ENCODE peak calls at places on chromosomes 16 and 17, in four cellular contexts. K, S, C and A are unnamed samples.
A peak's percentile ranks its signal among the peaks of the same experiment; 100 is the strongest.

GRCh38 chr17:10380631-10381408 is 8.0 kb upstream of the MYH13 start:
- DNase-seq in K (no peak), S (no peak), C (no peak), A (no peak)

GRCh38 chr16:68737730-68738590 is 868 bp downstream of the CDH1 start:
- DNase-seq in K (no peak), S (peak; percentile 17), C (no peak), A (no peak)

GRCh38 chr17:28008526-28008925 is 34.0 kb upstream of the NLK start:
- DNase-seq in K (peak; percentile 56), S (peak; percentile 51), C (no peak), A (peak; percentile 36)

GRCh38 chr17:6000426-6000825 is 69.8 kb upstream of the WSCD1 start:
- DNase-seq in K (no peak), S (no peak), C (no peak), A (no peak)

GRCh38 chr17:27965224-27965623 is 72.1 kb upstream of the LYRM9 start:
- DNase-seq in K (no peak), S (no peak), C (no peak), A (no peak)

GRCh38 chr17:76542984-76543383 is 3.1 kb downstream of the PRCD start:
- DNase-seq in K (no peak), S (no peak), C (no peak), A (peak; percentile 24)

GRCh38 chr16:4847774-4848587 is 700 bp downstream of the UBN1 start:
- DNase-seq in K (peak; percentile 78), S (peak; percentile 71), C (peak; percentile 81), A (peak; percentile 54)

GRCh38 chr16:27020031-27020430 is 46.7 kb upstream of the C16orf82 start:
- DNase-seq in K (no peak), S (no peak), C (no peak), A (no peak)

GRCh38 chr16:23401142-23401541 is 51.8 kb downstream of the COG7 start:
- DNase-seq in K (no peak), S (no peak), C (peak; percentile 40), A (no peak)

GRCh38 chr17:45294506-45294905 is 22.3 kb downstream of the MAP3K14 start:
- DNase-seq in K (peak; percentile 75), S (peak; percentile 72), C (no peak), A (no peak)

GRCh38 chr16:17364319-17365210 is 106.2 kb downstream of the XYLT1 start:
- DNase-seq in K (no peak), S (no peak), C (no peak), A (no peak)

GRCh38 chr17:28298449-28298848 is 20.6 kb upstream of the TMEM97 start:
- DNase-seq in K (peak; percentile 42), S (peak; percentile 87), C (no peak), A (no peak)

GRCh38 chr16:30609002-30609927 is 924 bp downstream of the ZNF689 start:
- DNase-seq in K (peak; percentile 53), S (peak; percentile 63), C (peak; percentile 79), A (peak; percentile 56)

GRCh38 chr17:31581491-31581890 is 190.0 kb downstream of the RAB11FIP4 start:
- DNase-seq in K (peak; percentile 38), S (peak; percentile 37), C (no peak), A (no peak)

GRCh38 chr17:66751771-66752170 is 83.1 kb upstream of the CACNG5 start:
- DNase-seq in K (no peak), S (no peak), C (no peak), A (no peak)

GRCh38 chr16:12958366-12958765 is 57.0 kb downstream of the SHISA9 start:
- DNase-seq in K (no peak), S (no peak), C (no peak), A (no peak)

GRCh38 chr17:12821376-12821940 is 32.2 kb downstream of the ARHGAP44 start:
- DNase-seq in K (no peak), S (no peak), C (no peak), A (no peak)

GRCh38 chr16:67786491-67786890 is 19.9 kb downstream of the RANBP10 start:
- DNase-seq in K (no peak), S (no peak), C (no peak), A (no peak)

GRCh38 chr17:3935140-3935542 is 18.9 kb upstream of the P2RX1 start:
- DNase-seq in K (peak; percentile 83), S (peak; percentile 86), C (no peak), A (peak; percentile 78)

GRCh38 chr17:15157051-15157450 is 108.1 kb downstream of the PMP22 start:
- DNase-seq in K (no peak), S (no peak), C (no peak), A (no peak)

GRCh38 chr16:81758376-81758775 is 20.7 kb upstream of the PLCG2 start:
- DNase-seq in K (no peak), S (no peak), C (no peak), A (no peak)

GRCh38 chr16:68084504-68085258 is 489 bp upstream of the NFATC3 start:
- DNase-seq in K (peak; percentile 89), S (peak; percentile 90), C (peak; percentile 95), A (peak; percentile 91)

GRCh38 chr17:12256380-12256995 is 235.8 kb downstream of the MAP2K4 start:
- DNase-seq in K (peak; percentile 29), S (peak; percentile 71), C (peak; percentile 74), A (no peak)

GRCh38 chr17:40564883-40565744 is at the start of gene CCR7:
- DNase-seq in K (no peak), S (no peak), C (no peak), A (no peak)

GRCh38 chr17:1629647-1630310 is 1.1 kb upstream of the SLC43A2 start:
- DNase-seq in K (peak; percentile 68), S (no peak), C (peak; percentile 80), A (peak; percentile 70)

GRCh38 chr17:74632597-74632996 is 9.1 kb upstream of the CD300E start:
- DNase-seq in K (no peak), S (no peak), C (no peak), A (no peak)

GRCh38 chr16:57688987-57689771 is 5.4 kb upstream of the DRC7 start:
- DNase-seq in K (no peak), S (no peak), C (peak; percentile 49), A (no peak)

GRCh38 chr17:62657664-62658063 is 30.2 kb downstream of the MRC2 start:
- DNase-seq in K (no peak), S (no peak), C (peak; percentile 49), A (peak; percentile 22)

GRCh38 chr16:25838724-25839186 is 147.0 kb downstream of the HS3ST4 start:
- DNase-seq in K (peak; percentile 17), S (peak; percentile 28), C (no peak), A (no peak)

GRCh38 chr17:53191878-53192277 is 630.8 kb upstream of the KIF2B start:
- DNase-seq in K (no peak), S (no peak), C (no peak), A (no peak)

GRCh38 chr16:28084209-28084608 is 20.7 kb upstream of the GSG1L start:
- DNase-seq in K (no peak), S (no peak), C (no peak), A (no peak)

GRCh38 chr16:3461120-3461519 is 17.6 kb downstream of the NAA60 start:
- DNase-seq in K (no peak), S (no peak), C (no peak), A (no peak)

GRCh38 chr17:7887482-7888183 is 956 bp upstream of the CHD3 start:
- DNase-seq in K (peak; percentile 96), S (peak; percentile 95), C (peak; percentile 98), A (peak; percentile 95)

GRCh38 chr16:27526169-27526568 is 23.5 kb downstream of the GTF3C1 start:
- DNase-seq in K (peak; percentile 44), S (peak; percentile 24), C (no peak), A (peak; percentile 87)

GRCh38 chr16:25151996-25152395 is 40.5 kb downstream of the LCMT1 start:
- DNase-seq in K (no peak), S (no peak), C (no peak), A (no peak)

DNA sequence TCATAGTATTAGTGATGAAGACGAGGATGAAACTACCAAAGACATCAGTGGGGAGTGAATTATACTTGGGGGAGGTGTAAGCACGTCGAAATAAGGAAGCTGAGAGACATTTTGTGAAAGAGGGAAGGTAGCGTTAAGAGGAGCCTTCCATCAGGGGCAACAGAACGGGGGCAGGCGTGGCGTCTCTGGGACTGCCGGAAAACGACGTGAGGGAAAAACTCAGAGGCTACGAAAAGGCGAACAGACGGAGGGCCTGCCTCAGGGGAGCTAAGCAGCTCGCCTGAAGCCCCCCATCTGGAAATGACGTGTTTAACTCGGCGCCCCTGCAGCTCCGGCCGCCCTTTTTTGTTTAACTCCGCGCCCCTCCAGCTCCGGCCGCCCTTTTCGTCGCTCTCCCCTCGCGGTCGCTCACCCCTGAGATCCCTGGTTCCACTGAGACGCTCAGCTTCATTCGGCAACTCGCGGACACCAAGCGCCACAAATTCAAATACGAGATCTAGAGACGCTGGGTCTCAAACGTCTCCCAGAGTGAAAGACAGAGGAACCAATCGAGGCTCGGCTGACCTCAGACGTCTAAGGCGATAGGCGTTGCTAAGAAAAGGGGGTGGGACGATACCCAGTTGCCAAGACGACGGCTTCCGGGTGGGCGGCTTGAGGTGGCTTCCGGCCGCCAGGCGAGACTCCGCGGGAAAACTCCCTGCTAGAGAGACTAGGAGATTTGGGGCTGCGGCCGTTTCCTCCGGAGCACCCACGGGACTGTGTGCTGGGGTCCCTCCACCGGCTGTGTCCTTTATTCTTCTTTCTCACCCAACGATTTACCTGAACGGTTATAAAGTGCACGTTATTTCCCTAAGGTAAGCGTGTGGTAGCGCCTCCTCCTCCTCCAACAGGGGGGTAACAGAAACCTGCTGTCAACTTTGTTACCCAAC is 383.2 kb downstream of the ZFHX3 start:
- DNase-seq in K (peak; percentile 97), S (peak; percentile 99), C (peak; percentile 99), A (peak; percentile 97)
- TF ChIP-seq POLR2A in K (peak; percentile 54), S (no peak), C (no peak), A (no peak)

GRCh38 chr17:78689029-78689428 is 93.0 kb downstream of the CYTH1 start:
- DNase-seq in K (no peak), S (no peak), C (no peak), A (no peak)

GRCh38 chr17:78694805-78695531 is 87.1 kb downstream of the CYTH1 start:
- DNase-seq in K (no peak), S (no peak), C (no peak), A (no peak)

GRCh38 chr17:78693346-78694083 is 88.6 kb downstream of the CYTH1 start:
- DNase-seq in K (no peak), S (no peak), C (no peak), A (no peak)

GRCh38 chr17:78696016-78696992 is 85.8 kb downstream of the CYTH1 start:
- DNase-seq in K (no peak), S (no peak), C (no peak), A (no peak)

GRCh38 chr17:78692460-78693010 is 89.5 kb downstream of the CYTH1 start:
- DNase-seq in K (no peak), S (no peak), C (no peak), A (no peak)
- H3K36me3 ChIP-seq in K (peaks cover 38% of the 10 kb centered on the region), S (no peaks in the 10 kb centered on the region), C (peaks cover 37% of the 10 kb centered on the region), A (peaks cover 94% of the 10 kb centered on the region)

DNA sequence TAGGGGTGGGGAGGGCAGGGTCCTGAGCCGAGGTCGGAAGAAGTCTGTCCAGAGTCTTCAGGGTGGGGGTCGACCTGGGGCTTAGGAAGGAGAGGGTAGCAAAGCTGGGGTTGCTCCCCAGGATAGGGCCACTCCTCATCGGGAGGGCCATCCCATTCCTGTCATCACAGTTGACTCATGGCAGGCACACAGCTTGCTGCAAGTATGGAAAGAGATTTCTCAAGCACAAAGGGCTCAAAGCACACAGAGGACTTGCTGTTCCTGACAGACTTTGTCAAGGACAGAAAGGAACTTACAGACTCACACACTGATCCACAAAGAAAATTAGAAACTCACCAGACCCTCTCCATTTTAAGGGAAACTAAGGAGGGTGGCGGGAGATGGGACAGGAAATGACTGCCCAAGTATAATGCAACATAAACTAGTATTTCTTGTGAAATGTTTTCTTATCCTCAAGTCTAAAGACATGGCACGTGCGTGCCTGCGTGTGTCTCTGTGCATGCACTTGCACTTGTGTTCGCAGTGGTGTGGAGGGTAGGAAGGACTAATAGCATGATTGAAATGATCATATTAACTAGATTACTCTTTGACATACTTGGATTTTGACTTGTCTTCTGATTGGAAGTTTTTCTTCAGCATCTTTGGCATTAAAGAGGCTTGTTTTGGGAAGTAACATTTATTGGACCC is 2.4 kb downstream of the AOC2 start:
- DNase-seq in K (peak; percentile 67), S (no peak), C (no peak), A (no peak)
- TF ChIP-seq POLR2A in K (no peak), S (no peak), C (no peak), A (no peak)

GRCh38 chr17:42472709-42473521 is 14.2 kb downstream of the ATP6V0A1 start:
- DNase-seq in K (no peak), S (no peak), C (no peak), A (no peak)
- H3K36me3 ChIP-seq in K (peaks cover 91% of the 10 kb centered on the region), S (no peaks in the 10 kb centered on the region), C (peaks cover 65% of the 10 kb centered on the region), A (peaks cover 100% of the 10 kb centered on the region)